ENCODE peak calls at places on chromosome 16, in five cellular contexts. One of them, this sample, is unnamed.
A peak's percentile ranks its signal among the peaks of the same experiment; 100 is the strongest.

GRCh38 chr16:88349153-88349902 is 33.4 kb upstream of the ZNF469 start:
- DNase-seq in SK-N-MC: no peak
- DNase-seq in MCF 10A: no peak
- DNase-seq in heart right ventricle: no peak
- DNase-seq in LHCN-M2: no peak
- DNase-seq in this sample: no peak

GRCh38 chr16:14070877-14071575 is at the start of gene MRTFB:
- DNase-seq in heart right ventricle: peak; percentile 77
- DNase-seq in MCF 10A: peak; percentile 79
- DNase-seq in LHCN-M2: peak; percentile 53
- DNase-seq in SK-N-MC: no peak
- DNase-seq in this sample: peak; percentile 93

GRCh38 chr16:29009050-29009837 is 24.4 kb downstream of the LAT start:
- DNase-seq in heart right ventricle: no peak
- DNase-seq in SK-N-MC: no peak
- DNase-seq in LHCN-M2: no peak
- DNase-seq in MCF 10A: no peak
- DNase-seq in this sample: no peak

GRCh38 chr16:55257971-55258613 is 65.9 kb upstream of the IRX6 start:
- DNase-seq in heart right ventricle: peak; percentile 23
- DNase-seq in SK-N-MC: no peak
- DNase-seq in LHCN-M2: peak; percentile 10
- DNase-seq in MCF 10A: peak; percentile 62
- DNase-seq in this sample: no peak

GRCh38 chr16:3383045-3383448 is 17.8 kb downstream of the ZSCAN32 start:
- DNase-seq in LHCN-M2: no peak
- DNase-seq in heart right ventricle: no peak
- DNase-seq in MCF 10A: peak; percentile 7
- DNase-seq in SK-N-MC: no peak
- DNase-seq in this sample: peak; percentile 22

GRCh38 chr16:8850279-8850885 is 18.4 kb downstream of the CARHSP1 start:
- DNase-seq in heart right ventricle: peak; percentile 64
- DNase-seq in SK-N-MC: no peak
- DNase-seq in MCF 10A: peak; percentile 93
- DNase-seq in LHCN-M2: peak; percentile 94
- DNase-seq in this sample: no peak

GRCh38 chr16:81860310-81860709 is 81.2 kb downstream of the PLCG2 start:
- DNase-seq in MCF 10A: no peak
- DNase-seq in heart right ventricle: no peak
- DNase-seq in SK-N-MC: no peak
- DNase-seq in LHCN-M2: no peak
- DNase-seq in this sample: no peak

GRCh38 chr16:73058616-73059409 is 10.9 kb upstream of the ZFHX3 start:
- DNase-seq in LHCN-M2: peak; percentile 64
- DNase-seq in SK-N-MC: no peak
- DNase-seq in MCF 10A: no peak
- DNase-seq in heart right ventricle: peak; percentile 40
- DNase-seq in this sample: peak; percentile 56

GRCh38 chr16:58032710-58033293 is 7.2 kb downstream of the MMP15 start:
- DNase-seq in heart right ventricle: peak; percentile 75
- DNase-seq in LHCN-M2: no peak
- DNase-seq in SK-N-MC: no peak
- DNase-seq in MCF 10A: no peak
- DNase-seq in this sample: no peak

GRCh38 chr16:16041196-16041892 is 91.9 kb downstream of the ABCC1 start:
- DNase-seq in LHCN-M2: no peak
- DNase-seq in heart right ventricle: no peak
- DNase-seq in SK-N-MC: no peak
- DNase-seq in MCF 10A: no peak
- DNase-seq in this sample: no peak

GRCh38 chr16:49910761-49911160 is 54.8 kb upstream of the ZNF423 start:
- DNase-seq in MCF 10A: no peak
- DNase-seq in heart right ventricle: no peak
- DNase-seq in SK-N-MC: no peak
- DNase-seq in LHCN-M2: no peak
- DNase-seq in this sample: no peak

GRCh38 chr16:3675601-3676130 is 21.2 kb downstream of the DNASE1 start:
- DNase-seq in MCF 10A: no peak
- DNase-seq in SK-N-MC: no peak
- DNase-seq in LHCN-M2: no peak
- DNase-seq in heart right ventricle: no peak
- DNase-seq in this sample: no peak

GRCh38 chr16:69513180-69513966 is 52.4 kb upstream of the NFAT5 start:
- DNase-seq in heart right ventricle: no peak
- DNase-seq in LHCN-M2: peak; percentile 55
- DNase-seq in MCF 10A: peak; percentile 45
- DNase-seq in SK-N-MC: peak; percentile 71
- DNase-seq in this sample: peak; percentile 70

GRCh38 chr16:65908568-65908967 is 457.9 kb upstream of the CDH5 start:
- DNase-seq in heart right ventricle: no peak
- DNase-seq in LHCN-M2: no peak
- DNase-seq in MCF 10A: no peak
- DNase-seq in SK-N-MC: no peak
- DNase-seq in this sample: no peak

GRCh38 chr16:86604436-86605220 is 26.3 kb downstream of the FOXL1 start:
- DNase-seq in LHCN-M2: no peak
- DNase-seq in heart right ventricle: no peak
- DNase-seq in MCF 10A: no peak
- DNase-seq in SK-N-MC: no peak
- DNase-seq in this sample: peak; percentile 66

GRCh38 chr16:56999409-57000270 is 10.3 kb downstream of the NLRC5 start:
- DNase-seq in SK-N-MC: no peak
- DNase-seq in LHCN-M2: no peak
- DNase-seq in heart right ventricle: no peak
- DNase-seq in MCF 10A: no peak
- DNase-seq in this sample: no peak

GRCh38 chr16:25198021-25198420 is 18.7 kb upstream of the AQP8 start:
- DNase-seq in MCF 10A: no peak
- DNase-seq in SK-N-MC: no peak
- DNase-seq in LHCN-M2: peak; percentile 31
- DNase-seq in heart right ventricle: no peak
- DNase-seq in this sample: no peak

GRCh38 chr16:89037261-89038152 is 56.1 kb upstream of the ACSF3 start:
- DNase-seq in LHCN-M2: peak; percentile 13
- DNase-seq in MCF 10A: peak; percentile 20
- DNase-seq in heart right ventricle: peak; percentile 26
- DNase-seq in SK-N-MC: no peak
- DNase-seq in this sample: peak; percentile 86

GRCh38 chr16:23594186-23594585 is 1.9 kb downstream of the NDUFAB1 start:
- DNase-seq in heart right ventricle: peak; percentile 41
- DNase-seq in SK-N-MC: no peak
- DNase-seq in LHCN-M2: no peak
- DNase-seq in MCF 10A: no peak
- DNase-seq in this sample: no peak

GRCh38 chr16:87626401-87626800 is 24.1 kb downstream of the JPH3 start:
- DNase-seq in MCF 10A: no peak
- DNase-seq in heart right ventricle: no peak
- DNase-seq in LHCN-M2: no peak
- DNase-seq in SK-N-MC: no peak
- DNase-seq in this sample: no peak

GRCh38 chr16:1612320-1613111 is at the start of gene CRAMP1:
- DNase-seq in SK-N-MC: no peak
- DNase-seq in LHCN-M2: no peak
- DNase-seq in MCF 10A: peak; percentile 22
- DNase-seq in heart right ventricle: no peak
- DNase-seq in this sample: peak; percentile 23

GRCh38 chr16:10181196-10182162 is 749 bp downstream of the GRIN2A start:
- DNase-seq in LHCN-M2: no peak
- DNase-seq in heart right ventricle: peak; percentile 45
- DNase-seq in MCF 10A: peak; percentile 23
- DNase-seq in SK-N-MC: no peak
- DNase-seq in this sample: peak; percentile 91